ENCODE peak calls at places on chromosomes 3 and 15, in ten cellular contexts. G is HT1080; R is stimulated activated CD8-positive, alpha-beta memory T cell treated with anti-CD3 and anti-CD28 coated beads, Interleukin-4, amount 100 ng/mL, for 24 hours; V is stimulated activated CD4-positive, alpha-beta T cell treated with anti-CD3 and anti-CD28 coated beads, Interleukin-1b, Interleukin-23, amount 100 ng/mL, for 1 hour; S is iris pigment epithelial cell; O is T-cell; Q is Panc1; E is activated CD4-positive, alpha-beta T cell treated with anti-CD3 and anti-CD28 coated beads, Interleukin-2, amount 10 ng/mL, durations not matched to agents 7 days and 5 days; F is GM23338; U is sciatic nerve. D is an unnamed sample.

GRCh38 chr3:102183623-102184022 is 251.2 kb upstream of the ZPLD1 start:
- DNase-seq in G (no peak), R (no peak), V (no peak), S (no peak), O (no peak), Q (no peak), E (no peak), F (no peak), U (no peak), D (no peak)

GRCh38 chr3:186270711-186271110 is 91.3 kb downstream of the DGKG start:
- DNase-seq in G (no peak), R (no peak), V (no peak), S (no peak), O (no peak), Q (no peak), E (no peak), F (no peak), U (no peak), D (no peak)

GRCh38 chr3:174358252-174358651 is 500.9 kb upstream of the NAALADL2 start:
- DNase-seq in G (no peak), R (no peak), V (no peak), S (peak), O (no peak), Q (no peak), E (no peak), F (no peak), U (no peak), D (no peak)

GRCh38 chr3:183966361-183966791 is 51.3 kb downstream of the ABCC5 start:
- DNase-seq in G (no peak), R (no peak), V (no peak), S (no peak), O (no peak), Q (no peak), E (no peak), F (no peak), U (no peak), D (no peak)

GRCh38 chr3:4845882-4846281 is 133.4 kb upstream of the BHLHE40 start:
- DNase-seq in G (no peak), R (no peak), V (no peak), S (no peak), O (no peak), Q (no peak), E (peak), F (no peak), U (no peak), D (no peak)

GRCh38 chr15:78619022-78619950 is 1.5 kb downstream of the CHRNA3 start:
- DNase-seq in G (no peak), R (no peak), V (no peak), S (no peak), O (no peak), Q (no peak), E (no peak), F (peak), U (peak), D (no peak)

GRCh38 chr3:189710620-189711388 is 79.6 kb downstream of the TP63 start:
- DNase-seq in G (peak), R (no peak), V (no peak), S (peak), O (no peak), Q (peak), E (no peak), F (peak), U (peak), D (no peak)

GRCh38 chr3:187811580-187812250 is 66.4 kb upstream of the BCL6 start:
- DNase-seq in G (peak), R (no peak), V (no peak), S (peak), O (no peak), Q (no peak), E (no peak), F (no peak), U (no peak), D (no peak)

GRCh38 chr3:107235193-107235922 is 141.9 kb upstream of the CCDC54 start:
- DNase-seq in G (peak), R (no peak), V (no peak), S (peak), O (no peak), Q (no peak), E (no peak), F (peak), U (no peak), D (no peak)

GRCh38 chr3:141846050-141846433 is 30.4 kb upstream of the ATP1B3 start:
- DNase-seq in G (no peak), R (no peak), V (no peak), S (no peak), O (no peak), Q (no peak), E (no peak), F (no peak), U (no peak), D (no peak)

GRCh38 chr3:32603064-32603463 is 32.4 kb upstream of the DYNC1LI1 start:
- DNase-seq in G (no peak), R (no peak), V (no peak), S (no peak), O (no peak), Q (no peak), E (no peak), F (no peak), U (no peak), D (no peak)

GRCh38 chr15:84631706-84632272 is 22.3 kb downstream of the WDR73 start:
- DNase-seq in G (peak), R (no peak), V (no peak), S (no peak), O (no peak), Q (no peak), E (no peak), F (no peak), U (no peak), D (no peak)

GRCh38 chr15:68367226-68367625 is 64.7 kb downstream of the ITGA11 start:
- DNase-seq in G (no peak), R (no peak), V (no peak), S (no peak), O (no peak), Q (no peak), E (no peak), F (no peak), U (no peak), D (no peak)

GRCh38 chr15:60370804-60371700 is 26.7 kb downstream of the ANXA2 start:
- DNase-seq in G (peak), R (no peak), V (no peak), S (peak), O (no peak), Q (peak), E (no peak), F (no peak), U (peak), D (no peak)

GRCh38 chr15:70376031-70376928 is 278.6 kb upstream of the TLE3 start:
- DNase-seq in G (no peak), R (no peak), V (no peak), S (no peak), O (no peak), Q (no peak), E (no peak), F (peak), U (peak), D (no peak)

GRCh38 chr3:132211896-132212295 is 105.3 kb upstream of the ACP3 start:
- DNase-seq in G (no peak), R (no peak), V (no peak), S (no peak), O (no peak), Q (no peak), E (no peak), F (no peak), U (no peak), D (no peak)

GRCh38 chr3:158749977-158750376 is 17.7 kb upstream of the RARRES1 start:
- DNase-seq in G (no peak), R (no peak), V (no peak), S (no peak), O (no peak), Q (no peak), E (no peak), F (no peak), U (no peak), D (no peak)

GRCh38 chr3:153749070-153749610 is 372.1 kb upstream of the ARHGEF26 start:
- DNase-seq in G (no peak), R (no peak), V (no peak), S (no peak), O (no peak), Q (no peak), E (no peak), F (no peak), U (no peak), D (no peak)

GRCh38 chr3:135083179-135083578 is 288.1 kb downstream of the EPHB1 start:
- DNase-seq in G (no peak), R (no peak), V (no peak), S (no peak), O (no peak), Q (no peak), E (no peak), F (no peak), U (no peak), D (no peak)

GRCh38 chr15:87874896-87875661 is 381.5 kb downstream of the NTRK3 start:
- DNase-seq in G (no peak), R (no peak), V (no peak), S (no peak), O (no peak), Q (no peak), E (no peak), F (peak), U (no peak), D (no peak)

GRCh38 chr3:35936571-35936970 is 297.2 kb downstream of the ARPP21 start:
- DNase-seq in G (peak), R (no peak), V (no peak), S (peak), O (no peak), Q (no peak), E (no peak), F (no peak), U (no peak), D (no peak)

GRCh38 chr3:123085293-123085949 is 18.6 kb downstream of the PDIA5 start:
- DNase-seq in G (no peak), R (no peak), V (no peak), S (no peak), O (no peak), Q (no peak), E (no peak), F (no peak), U (no peak), D (no peak)

GRCh38 chr3:9732080-9732752 is 681 bp downstream of the BRPF1 start:
- DNase-seq in G (no peak), R (peak), V (no peak), S (peak), O (no peak), Q (no peak), E (peak), F (peak), U (peak), D (peak)

GRCh38 chr3:43289401-43289800 is 3.1 kb downstream of the SNRK start:
- DNase-seq in G (no peak), R (no peak), V (no peak), S (no peak), O (no peak), Q (no peak), E (no peak), F (no peak), U (no peak), D (no peak)

GRCh38 chr15:73941044-73941443 is 14.8 kb downstream of the LOXL1 start:
- DNase-seq in G (peak), R (no peak), V (no peak), S (peak), O (no peak), Q (no peak), E (no peak), F (no peak), U (no peak), D (no peak)

GRCh38 chr3:172018364-172018763 is 21.0 kb upstream of the FNDC3B start:
- DNase-seq in G (no peak), R (no peak), V (no peak), S (no peak), O (no peak), Q (no peak), E (no peak), F (no peak), U (no peak), D (no peak)

GRCh38 chr3:8802256-8802655 is 32.8 kb upstream of the OXTR start:
- DNase-seq in G (no peak), R (no peak), V (no peak), S (no peak), O (no peak), Q (no peak), E (no peak), F (no peak), U (no peak), D (no peak)

GRCh38 chr15:40217166-40217785 is 21.6 kb upstream of the PAK6 start:
- DNase-seq in G (peak), R (no peak), V (no peak), S (peak), O (no peak), Q (peak), E (peak), F (peak), U (no peak), D (peak)

GRCh38 chr3:113158210-113158609 is 53.1 kb upstream of the BOC start:
- DNase-seq in G (no peak), R (no peak), V (no peak), S (no peak), O (no peak), Q (no peak), E (no peak), F (no peak), U (no peak), D (no peak)

GRCh38 chr15:40233727-40234577 is 4.9 kb upstream of the PAK6 start:
- DNase-seq in G (no peak), R (no peak), V (no peak), S (no peak), O (no peak), Q (no peak), E (no peak), F (no peak), U (no peak), D (no peak)

GRCh38 chr15:74768771-74769342 is 13.0 kb upstream of the CSK start:
- DNase-seq in G (peak), R (peak), V (no peak), S (peak), O (no peak), Q (no peak), E (peak), F (peak), U (peak), D (peak)

GRCh38 chr15:98420837-98421236 is 227.5 kb upstream of the IGF1R start:
- DNase-seq in G (no peak), R (no peak), V (no peak), S (no peak), O (no peak), Q (no peak), E (no peak), F (peak), U (no peak), D (no peak)

GRCh38 chr3:37935756-37936666 is 54.6 kb upstream of the VILL start:
- DNase-seq in G (peak), R (no peak), V (no peak), S (peak), O (no peak), Q (no peak), E (no peak), F (peak), U (no peak), D (no peak)

GRCh38 chr3:48595075-48595525 is at the start of gene COL7A1:
- DNase-seq in G (no peak), R (no peak), V (no peak), S (no peak), O (no peak), Q (no peak), E (no peak), F (peak), U (no peak), D (no peak)

GRCh38 chr3:64945171-64945684 is 257.4 kb upstream of the ADAMTS9 start:
- DNase-seq in G (no peak), R (no peak), V (no peak), S (peak), O (no peak), Q (no peak), E (no peak), F (peak), U (no peak), D (no peak)

GRCh38 chr3:24640330-24640877 is 145.8 kb upstream of the THRB start:
- DNase-seq in G (peak), R (no peak), V (no peak), S (peak), O (no peak), Q (no peak), E (no peak), F (peak), U (no peak), D (no peak)

GRCh38 chr15:35850284-35850683 is 304.3 kb upstream of the DPH6 start:
- DNase-seq in G (no peak), R (no peak), V (no peak), S (no peak), O (no peak), Q (no peak), E (no peak), F (no peak), U (no peak), D (no peak)

GRCh38 chr15:93317772-93318171 is 228.8 kb upstream of the RGMA start:
- DNase-seq in G (no peak), R (no peak), V (no peak), S (no peak), O (no peak), Q (no peak), E (no peak), F (no peak), U (peak), D (no peak)